ENCODE peak calls at places on chromosomes 6 and 20, in ten cellular contexts. A is fibroblast of lung, T is heart left ventricle, Q is heart right ventricle, M is PC-3, B is Panc1, W is tibial artery, X is vagina, P is foreskin keratinocyte, Z is pancreas. Y is an unnamed sample.

GRCh38 chr6:34806738-34807453 is 15.0 kb downstream of the BLTP3A start:
- DNase-seq in A (peak; percentile 4), T (no peak), Q (no peak), M (peak; percentile 58), B (no peak), W (no peak), X (no peak), P (no peak), Z (no peak), Y (no peak)

GRCh38 chr20:41334036-41334435 is 6.6 kb upstream of the LPIN3 start:
- DNase-seq in A (no peak), T (no peak), Q (no peak), M (no peak), B (no peak), W (no peak), X (no peak), P (no peak), Z (no peak), Y (no peak)

GRCh38 chr6:135921176-135921575 is 69.7 kb downstream of the PDE7B start:
- DNase-seq in A (peak; percentile 78), T (no peak), Q (no peak), M (no peak), B (no peak), W (no peak), X (no peak), P (no peak), Z (no peak), Y (no peak)

GRCh38 chr6:35081426-35081851 is 59.7 kb downstream of the TCP11 start:
- DNase-seq in A (no peak), T (peak; percentile 11), Q (no peak), M (no peak), B (no peak), W (peak; percentile 21), X (no peak), P (peak; percentile 34), Z (no peak), Y (peak; percentile 48)

GRCh38 chr6:167699141-167700036 is 127.3 kb upstream of the AFDN start:
- DNase-seq in A (no peak), T (peak; percentile 84), Q (peak; percentile 85), M (peak; percentile 46), B (no peak), W (peak; percentile 79), X (no peak), P (no peak), Z (no peak), Y (peak; percentile 86)

GRCh38 chr6:123716506-123716905 is 79.8 kb upstream of the TRDN start:
- DNase-seq in A (no peak), T (no peak), Q (no peak), M (no peak), B (no peak), W (no peak), X (no peak), P (peak; percentile 25), Z (no peak), Y (no peak)

GRCh38 chr20:63087872-63088680 is 81.3 kb upstream of the BHLHE23 start:
- DNase-seq in A (no peak), T (no peak), Q (no peak), M (no peak), B (no peak), W (no peak), X (no peak), P (no peak), Z (no peak), Y (peak; percentile 43)

GRCh38 chr6:49457771-49458170 is 5.3 kb downstream of the MMUT start:
- DNase-seq in A (no peak), T (no peak), Q (no peak), M (no peak), B (no peak), W (no peak), X (no peak), P (no peak), Z (no peak), Y (no peak)

GRCh38 chr20:53804920-53805894 is 211.6 kb upstream of the ZNF217 start:
- DNase-seq in A (no peak), T (no peak), Q (no peak), M (peak; percentile 68), B (no peak), W (no peak), X (no peak), P (no peak), Z (no peak), Y (no peak)

GRCh38 chr20:47857142-47857993 is 72.1 kb upstream of the SULF2 start:
- DNase-seq in A (no peak), T (peak; percentile 52), Q (peak; percentile 62), M (no peak), B (no peak), W (peak; percentile 30), X (no peak), P (no peak), Z (no peak), Y (no peak)

GRCh38 chr6:65776332-65776731 is 69.3 kb upstream of the EYS start:
- DNase-seq in A (peak; percentile 5), T (no peak), Q (no peak), M (peak; percentile 27), B (no peak), W (no peak), X (no peak), P (no peak), Z (no peak), Y (no peak)

GRCh38 chr6:161228096-161228495 is 45.8 kb downstream of the AGPAT4 start:
- DNase-seq in A (no peak), T (no peak), Q (no peak), M (no peak), B (no peak), W (peak; percentile 47), X (no peak), P (no peak), Z (no peak), Y (no peak)

GRCh38 chr6:144715344-144715743 is 430.2 kb downstream of the UTRN start:
- DNase-seq in A (no peak), T (no peak), Q (no peak), M (peak; percentile 5), B (no peak), W (no peak), X (no peak), P (no peak), Z (no peak), Y (no peak)

GRCh38 chr20:34562643-34563042 is 4.1 kb downstream of the MAP1LC3A start:
- DNase-seq in A (peak; percentile 10), T (no peak), Q (no peak), M (peak; percentile 21), B (no peak), W (no peak), X (no peak), P (no peak), Z (no peak), Y (no peak)
- TF ChIP-seq CTCF in A (peak; percentile 41), T (peak; percentile 46), Q (peak; percentile 36), M (peak; percentile 53), B (no peak), W (peak; percentile 25), X (no peak), P (peak; percentile 43), Z (no peak), Y (peak; percentile 41)

GRCh38 chr6:4611441-4612129 is 164.6 kb upstream of the CDYL start:
- DNase-seq in A (no peak), T (no peak), Q (no peak), M (no peak), B (no peak), W (no peak), X (no peak), P (no peak), Z (no peak), Y (no peak)

GRCh38 chr6:4612636-4613171 is 163.5 kb upstream of the CDYL start:
- DNase-seq in A (peak; percentile 36), T (no peak), Q (no peak), M (no peak), B (no peak), W (peak; percentile 40), X (no peak), P (no peak), Z (no peak), Y (no peak)

GRCh38 chr6:4613795-4614194 is 162.4 kb upstream of the CDYL start:
- DNase-seq in A (no peak), T (no peak), Q (no peak), M (no peak), B (no peak), W (no peak), X (no peak), P (no peak), Z (no peak), Y (no peak)

GRCh38 chr6:4614637-4615036 is 161.6 kb upstream of the CDYL start:
- DNase-seq in A (no peak), T (no peak), Q (no peak), M (no peak), B (no peak), W (no peak), X (no peak), P (no peak), Z (no peak), Y (no peak)

GRCh38 chr6:4613381-4613780 is 162.8 kb upstream of the CDYL start:
- DNase-seq in A (no peak), T (no peak), Q (no peak), M (no peak), B (no peak), W (no peak), X (no peak), P (no peak), Z (no peak), Y (no peak)
- TF ChIP-seq CTCF in A (no peak), T (no peak), Q (no peak), M (no peak), B (no peak), W (no peak), X (no peak), P (no peak), Z (no peak), Y (no peak)

DNA sequence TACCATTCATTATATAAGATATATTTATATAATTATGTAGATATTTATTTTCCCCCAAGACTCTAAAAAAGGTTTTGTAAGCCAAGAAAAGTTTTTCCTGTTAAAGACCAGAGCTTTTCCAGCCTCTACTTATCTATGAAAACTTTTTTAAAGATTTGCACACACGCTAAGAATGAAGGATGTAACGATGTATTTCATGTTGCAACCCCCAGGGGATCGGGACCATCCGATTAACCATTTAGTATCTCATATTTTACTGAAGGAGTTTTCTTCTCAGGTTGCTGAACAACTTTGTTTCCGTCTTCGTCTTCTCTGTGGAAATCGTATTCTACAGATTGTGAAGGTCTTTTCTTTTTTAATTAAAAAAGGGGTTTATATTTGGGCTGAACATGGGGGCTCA is 70.0 kb upstream of the SASH1 start:
- DNase-seq in A (no peak), T (no peak), Q (no peak), M (no peak), B (no peak), W (no peak), X (no peak), P (no peak), Z (no peak), Y (no peak)
- TF ChIP-seq CTCF in A (no peak), T (no peak), Q (no peak), M (no peak), B (no peak), W (no peak), X (no peak), P (no peak), Z (no peak), Y (no peak)

GRCh38 chr20:50506270-50506579 is 4.0 kb upstream of the PTPN1 start:
- DNase-seq in A (no peak), T (no peak), Q (no peak), M (no peak), B (no peak), W (no peak), X (no peak), P (no peak), Z (no peak), Y (no peak)
- TF ChIP-seq CTCF in A (no peak), T (no peak), Q (no peak), M (peak; percentile 50), B (peak; percentile 45), W (no peak), X (no peak), P (peak; percentile 24), Z (no peak), Y (peak; percentile 13)